ENCODE peak calls at places on chromosomes 13 and 19, in five cellular contexts. One of them, this sample, is unnamed.

GRCh38 chr13:39451301-39451700 is 151.7 kb downstream of the LHFPL6 start:
- DNase-seq in cardiac fibroblast: peak; percentile 71
- DNase-seq in endothelial cell: no peak
- DNase-seq in transverse colon: no peak
- DNase-seq in H9: no peak
- DNase-seq in this sample: no peak

GRCh38 chr13:101751488-101751887 is 299.0 kb downstream of the ITGBL1 start:
- DNase-seq in transverse colon: no peak
- DNase-seq in cardiac fibroblast: peak; percentile 95
- DNase-seq in H9: no peak
- DNase-seq in endothelial cell: no peak
- DNase-seq in this sample: no peak

GRCh38 chr13:70905035-70905434 is 796.8 kb upstream of the KLHL1 start:
- DNase-seq in H9: no peak
- DNase-seq in transverse colon: no peak
- DNase-seq in cardiac fibroblast: peak; percentile 7
- DNase-seq in endothelial cell: no peak
- DNase-seq in this sample: no peak

GRCh38 chr13:22074403-22074802 is 403.5 kb downstream of the FGF9 start:
- DNase-seq in cardiac fibroblast: no peak
- DNase-seq in transverse colon: no peak
- DNase-seq in endothelial cell: no peak
- DNase-seq in H9: no peak
- DNase-seq in this sample: no peak

GRCh38 chr13:43994999-43995859 is 115.5 kb downstream of the LACC1 start:
- DNase-seq in endothelial cell: no peak
- DNase-seq in H9: no peak
- DNase-seq in cardiac fibroblast: no peak
- DNase-seq in transverse colon: no peak
- DNase-seq in this sample: no peak

GRCh38 chr13:59846845-59847620 is 316.7 kb downstream of the DIAPH3 start:
- DNase-seq in endothelial cell: no peak
- DNase-seq in cardiac fibroblast: no peak
- DNase-seq in transverse colon: no peak
- DNase-seq in H9: no peak
- DNase-seq in this sample: no peak

GRCh38 chr19:54209748-54210494 is 9.3 kb downstream of the RPS9 start:
- DNase-seq in transverse colon: peak; percentile 93
- DNase-seq in H9: no peak
- DNase-seq in endothelial cell: no peak
- DNase-seq in cardiac fibroblast: peak; percentile 98
- DNase-seq in this sample: no peak

GRCh38 chr13:49369876-49370275 is 74.0 kb downstream of the CAB39L start:
- DNase-seq in endothelial cell: no peak
- DNase-seq in cardiac fibroblast: no peak
- DNase-seq in transverse colon: no peak
- DNase-seq in H9: no peak
- DNase-seq in this sample: no peak

GRCh38 chr13:36261011-36261410 is 36.6 kb downstream of the CCDC169 start:
- DNase-seq in transverse colon: no peak
- DNase-seq in endothelial cell: no peak
- DNase-seq in H9: no peak
- DNase-seq in cardiac fibroblast: no peak
- DNase-seq in this sample: no peak

GRCh38 chr19:45404557-45405434 is at the start of gene PPP1R13L:
- DNase-seq in cardiac fibroblast: peak; percentile 90
- DNase-seq in H9: peak; percentile 98
- DNase-seq in transverse colon: peak; percentile 94
- DNase-seq in endothelial cell: peak; percentile 74
- DNase-seq in this sample: peak; percentile 69

GRCh38 chr13:97810152-97810551 is 143.3 kb upstream of the IPO5 start:
- DNase-seq in cardiac fibroblast: peak; percentile 31
- DNase-seq in transverse colon: no peak
- DNase-seq in H9: no peak
- DNase-seq in endothelial cell: no peak
- DNase-seq in this sample: no peak

GRCh38 chr19:38942471-38943181 is 11.9 kb downstream of the MRPS12 start:
- DNase-seq in endothelial cell: no peak
- DNase-seq in cardiac fibroblast: no peak
- DNase-seq in transverse colon: no peak
- DNase-seq in H9: no peak
- DNase-seq in this sample: no peak

GRCh38 chr19:52170863-52171320 is 529 bp downstream of the ZNF836 start:
- DNase-seq in H9: peak; percentile 46
- DNase-seq in transverse colon: peak; percentile 27
- DNase-seq in endothelial cell: peak; percentile 40
- DNase-seq in cardiac fibroblast: no peak
- DNase-seq in this sample: peak; percentile 15

GRCh38 chr13:84132491-84132890 is 250.2 kb upstream of the SLITRK1 start:
- DNase-seq in H9: no peak
- DNase-seq in transverse colon: no peak
- DNase-seq in endothelial cell: no peak
- DNase-seq in cardiac fibroblast: no peak
- DNase-seq in this sample: no peak
- TF ChIP-seq CTCF in H9: peak; percentile 16
- TF ChIP-seq CTCF in transverse colon: no peak
- TF ChIP-seq CTCF in endothelial cell: no peak
- TF ChIP-seq CTCF in cardiac fibroblast: no peak
- TF ChIP-seq CTCF in this sample: no peak

GRCh38 chr19:3593156-3593555 is 7.9 kb downstream of the GIPC3 start:
- DNase-seq in endothelial cell: no peak
- DNase-seq in cardiac fibroblast: no peak
- DNase-seq in H9: peak; percentile 73
- DNase-seq in transverse colon: no peak
- DNase-seq in this sample: no peak
- TF ChIP-seq CTCF in endothelial cell: no peak
- TF ChIP-seq CTCF in cardiac fibroblast: no peak
- TF ChIP-seq CTCF in H9: peak; percentile 62
- TF ChIP-seq CTCF in transverse colon: no peak
- TF ChIP-seq CTCF in this sample: no peak

DNA sequence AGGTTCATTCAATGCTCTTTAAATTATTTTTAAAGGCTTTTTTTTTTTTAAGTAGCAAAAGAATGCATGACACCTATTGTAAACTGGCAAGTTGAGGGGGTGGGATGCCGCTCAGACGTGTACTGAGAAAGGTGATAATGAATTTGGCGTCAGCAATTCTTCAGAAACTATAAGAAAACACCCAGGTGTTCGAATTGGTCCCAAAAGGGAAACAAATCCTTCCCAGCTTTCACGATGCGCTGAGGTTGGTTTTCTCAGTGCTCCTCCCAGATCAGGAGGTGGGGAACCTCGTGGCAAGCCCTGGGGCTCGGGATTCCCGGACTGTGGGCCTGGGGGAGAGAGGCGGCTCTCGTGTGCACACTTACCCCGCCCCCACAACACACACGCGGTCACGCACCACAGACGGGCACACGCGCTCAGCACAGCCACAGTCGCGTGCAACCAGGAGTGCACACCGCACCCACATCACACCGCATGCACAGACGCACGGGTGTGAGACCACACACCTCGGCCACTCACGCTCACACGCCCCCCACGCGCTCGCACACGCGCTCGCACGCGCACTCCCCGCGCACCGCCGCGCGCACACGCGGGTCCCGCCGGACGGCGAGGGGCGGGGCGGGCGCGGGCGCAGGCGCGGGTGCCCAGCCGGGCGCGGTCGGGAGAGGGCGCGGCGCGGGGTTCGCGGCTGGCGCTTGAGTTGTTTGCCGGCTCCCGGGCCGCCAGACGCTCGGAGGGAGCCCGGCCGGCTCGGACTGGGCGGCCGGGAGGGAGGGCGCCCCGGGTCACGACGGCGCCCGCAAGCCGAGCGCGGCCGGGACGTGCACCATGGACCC is at the start of gene FAM124A:
- DNase-seq in endothelial cell: peak; percentile 71
- DNase-seq in transverse colon: peak; percentile 53
- DNase-seq in cardiac fibroblast: no peak
- DNase-seq in H9: no peak
- DNase-seq in this sample: peak; percentile 54
- TF ChIP-seq CTCF in endothelial cell: peak; percentile 23
- TF ChIP-seq CTCF in transverse colon: no peak
- TF ChIP-seq CTCF in cardiac fibroblast: no peak
- TF ChIP-seq CTCF in H9: peak; percentile 32
- TF ChIP-seq CTCF in this sample: peak; percentile 48

GRCh38 chr13:48160879-48161278 is 66.0 kb upstream of the MED4 start:
- DNase-seq in transverse colon: no peak
- DNase-seq in cardiac fibroblast: peak; percentile 72
- DNase-seq in H9: no peak
- DNase-seq in endothelial cell: no peak
- DNase-seq in this sample: no peak
- TF ChIP-seq CTCF in transverse colon: no peak
- TF ChIP-seq CTCF in cardiac fibroblast: no peak
- TF ChIP-seq CTCF in H9: no peak
- TF ChIP-seq CTCF in endothelial cell: no peak
- TF ChIP-seq CTCF in this sample: no peak

DNA sequence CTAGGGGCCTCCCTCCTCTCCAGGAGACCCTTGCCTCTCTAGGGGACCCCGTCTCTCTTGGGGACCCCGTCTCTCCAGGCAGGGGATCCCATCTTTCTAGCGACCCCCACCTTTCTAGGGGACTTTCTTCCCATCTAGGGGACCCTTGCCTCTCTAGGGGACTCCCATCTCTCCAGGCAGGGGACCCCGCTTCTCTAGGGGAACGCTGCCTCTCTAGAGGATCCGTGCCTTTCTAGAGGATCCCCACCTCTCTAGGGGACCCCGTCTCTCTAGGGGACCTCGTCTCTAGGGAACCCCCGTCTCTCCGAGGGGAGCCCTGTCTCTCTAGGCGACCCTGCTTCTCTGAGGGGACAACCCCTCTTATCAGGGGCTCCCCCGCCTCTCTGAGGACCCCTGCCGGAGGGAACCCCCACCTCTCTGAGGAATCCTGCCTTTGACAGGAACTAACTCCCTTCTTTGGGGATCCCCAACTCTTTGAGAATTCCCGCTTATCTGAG is 19.1 kb upstream of the GATAD2A start:
- DNase-seq in transverse colon: peak; percentile 28
- DNase-seq in endothelial cell: no peak
- DNase-seq in cardiac fibroblast: no peak
- DNase-seq in H9: no peak
- DNase-seq in this sample: no peak
- TF ChIP-seq CTCF in transverse colon: no peak
- TF ChIP-seq CTCF in endothelial cell: no peak
- TF ChIP-seq CTCF in cardiac fibroblast: peak; percentile 21
- TF ChIP-seq CTCF in H9: no peak
- TF ChIP-seq CTCF in this sample: no peak

GRCh38 chr19:42325896-42326771 is 699 bp downstream of the MEGF8 start:
- DNase-seq in endothelial cell: peak; percentile 39
- DNase-seq in cardiac fibroblast: no peak
- DNase-seq in transverse colon: no peak
- DNase-seq in H9: peak; percentile 53
- DNase-seq in this sample: no peak
- TF ChIP-seq CTCF in endothelial cell: no peak
- TF ChIP-seq CTCF in cardiac fibroblast: no peak
- TF ChIP-seq CTCF in transverse colon: peak; percentile 29
- TF ChIP-seq CTCF in H9: peak; percentile 44
- TF ChIP-seq CTCF in this sample: peak; percentile 44

GRCh38 chr19:1054102-1055027 is 12.6 kb upstream of the ARHGAP45 start:
- DNase-seq in H9: no peak
- DNase-seq in cardiac fibroblast: no peak
- DNase-seq in transverse colon: no peak
- DNase-seq in endothelial cell: no peak
- DNase-seq in this sample: no peak

GRCh38 chr19:1057185-1057857 is 9.6 kb upstream of the ARHGAP45 start:
- DNase-seq in transverse colon: no peak
- DNase-seq in H9: peak; percentile 43
- DNase-seq in endothelial cell: no peak
- DNase-seq in cardiac fibroblast: peak; percentile 75
- DNase-seq in this sample: no peak

GRCh38 chr19:1055886-1056620 is 10.9 kb upstream of the ARHGAP45 start:
- DNase-seq in endothelial cell: no peak
- DNase-seq in cardiac fibroblast: no peak
- DNase-seq in H9: peak; percentile 21
- DNase-seq in transverse colon: no peak
- DNase-seq in this sample: no peak

GRCh38 chr19:1053176-1054101 is 13.5 kb upstream of the ARHGAP45 start:
- DNase-seq in endothelial cell: no peak
- DNase-seq in H9: no peak
- DNase-seq in cardiac fibroblast: no peak
- DNase-seq in transverse colon: peak; percentile 5
- DNase-seq in this sample: no peak

GRCh38 chr19:1055028-1055425 is 11.9 kb upstream of the ARHGAP45 start:
- DNase-seq in endothelial cell: no peak
- DNase-seq in transverse colon: no peak
- DNase-seq in H9: no peak
- DNase-seq in cardiac fibroblast: no peak
- DNase-seq in this sample: no peak
- TF ChIP-seq CTCF in endothelial cell: no peak
- TF ChIP-seq CTCF in transverse colon: no peak
- TF ChIP-seq CTCF in H9: no peak
- TF ChIP-seq CTCF in cardiac fibroblast: no peak
- TF ChIP-seq CTCF in this sample: no peak

DNA sequence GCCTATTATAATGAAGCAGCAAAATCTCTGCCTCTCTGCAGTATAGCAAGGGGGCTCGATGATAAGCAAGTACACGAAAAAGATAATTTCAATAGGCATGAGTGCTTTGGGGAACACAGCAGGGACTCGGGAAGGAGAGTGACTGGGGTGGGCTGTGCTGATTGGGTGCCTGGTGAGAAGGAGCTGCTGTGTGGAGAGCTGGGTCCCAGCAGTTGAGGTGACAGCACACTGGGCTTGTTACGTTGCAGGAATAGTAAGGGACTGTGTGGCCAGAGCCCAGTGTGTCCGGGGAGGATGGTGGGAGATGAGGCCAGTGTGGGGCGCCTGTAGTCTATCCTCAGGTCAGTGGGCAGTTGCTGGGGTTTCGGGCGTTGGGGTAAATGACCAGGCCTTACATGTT is 17.4 kb downstream of the WDR62 start:
- DNase-seq in endothelial cell: no peak
- DNase-seq in transverse colon: no peak
- DNase-seq in cardiac fibroblast: no peak
- DNase-seq in H9: no peak
- DNase-seq in this sample: no peak
- TF ChIP-seq CTCF in endothelial cell: no peak
- TF ChIP-seq CTCF in transverse colon: no peak
- TF ChIP-seq CTCF in cardiac fibroblast: no peak
- TF ChIP-seq CTCF in H9: no peak
- TF ChIP-seq CTCF in this sample: no peak

GRCh38 chr19:12791345-12792047 is at the start of gene JUNB:
- DNase-seq in transverse colon: peak; percentile 99
- DNase-seq in cardiac fibroblast: peak; percentile 98
- DNase-seq in H9: peak; percentile 89
- DNase-seq in endothelial cell: peak; percentile 94
- DNase-seq in this sample: peak; percentile 83
- TF ChIP-seq CTCF in transverse colon: no peak
- TF ChIP-seq CTCF in cardiac fibroblast: peak; percentile 10
- TF ChIP-seq CTCF in H9: no peak
- TF ChIP-seq CTCF in endothelial cell: no peak
- TF ChIP-seq CTCF in this sample: no peak

This sample was measured in progenitor cell of endocrine pancreas.